ENCODE peak calls at places on chromosomes 12 and 14, in six cellular contexts. W is tibial nerve; A is activated CD4-positive, alpha-beta memory T cell treated with anti-CD3 and anti-CD28 coated beads, Interleukin-2, amount 10 ng/mL, durations not matched to agents 7 days and 5 days; U is H54; S is AG08396; K is NAMALWA. N is an unnamed sample.

GRCh38 chr14:24398943-24399801 is at the start of gene NYNRIN:
- DNase-seq in W (no peak), A (peak; percentile 38), U (no peak), S (peak; percentile 65), K (no peak), N (no peak)

GRCh38 chr12:46915861-46916260 is 90.1 kb upstream of the SLC38A4 start:
- DNase-seq in W (no peak), A (no peak), U (no peak), S (peak; percentile 38), K (no peak), N (no peak)

GRCh38 chr14:70920608-70921007 is 13.3 kb downstream of the PCNX1 start:
- DNase-seq in W (no peak), A (no peak), U (no peak), S (no peak), K (no peak), N (no peak)

GRCh38 chr14:31341280-31341679 is 79.1 kb downstream of the HEATR5A start:
- DNase-seq in W (no peak), A (no peak), U (no peak), S (no peak), K (no peak), N (no peak)

GRCh38 chr12:52768479-52769200 is 8.5 kb downstream of the KRT76 start:
- DNase-seq in W (no peak), A (no peak), U (no peak), S (no peak), K (no peak), N (no peak)

GRCh38 chr14:22986508-22987054 is 4.2 kb upstream of the AJUBA start:
- DNase-seq in W (peak; percentile 90), A (peak; percentile 90), U (no peak), S (peak; percentile 83), K (peak; percentile 90), N (peak; percentile 93)

GRCh38 chr14:105019861-105020814 is 745 bp downstream of the CDCA4 start:
- DNase-seq in W (no peak), A (peak; percentile 63), U (no peak), S (peak; percentile 54), K (peak; percentile 66), N (no peak)

GRCh38 chr12:40238221-40238902 is 13.6 kb downstream of the LRRK2 start:
- DNase-seq in W (no peak), A (no peak), U (no peak), S (no peak), K (no peak), N (no peak)

GRCh38 chr14:92340938-92341337 is 18.0 kb downstream of the SLC24A4 start:
- DNase-seq in W (no peak), A (peak; percentile 44), U (no peak), S (no peak), K (no peak), N (no peak)

N was measured in pons.